ENCODE peak calls at places on chromosome 17, in ten cellular contexts. One of them, this sample, is unnamed. For H3K4me1, the result is how much of the 10 kb centered on the place peaks cover.

GRCh38 chr17:17253445-17253844 is 16.5 kb upstream of the FLCN start:
- DNase-seq in CD8-positive, alpha-beta memory T cell: no peak
- DNase-seq in gastrocnemius medialis: no peak
- DNase-seq in tibial nerve: no peak
- DNase-seq in effector memory CD4-positive, alpha-beta T cell: no peak
- DNase-seq in SK-N-SH: no peak
- DNase-seq in esophagus squamous epithelium: no peak
- DNase-seq in CD8-positive, alpha-beta T cell: no peak
- DNase-seq in H1: no peak
- DNase-seq in cardiac muscle cell: no peak
- DNase-seq in this sample: no peak

GRCh38 chr17:8015957-8016631 is 13.7 kb downstream of the GUCY2D start:
- DNase-seq in CD8-positive, alpha-beta memory T cell: no peak
- DNase-seq in gastrocnemius medialis: no peak
- DNase-seq in tibial nerve: no peak
- DNase-seq in effector memory CD4-positive, alpha-beta T cell: no peak
- DNase-seq in SK-N-SH: peak
- DNase-seq in esophagus squamous epithelium: no peak
- DNase-seq in CD8-positive, alpha-beta T cell: no peak
- DNase-seq in H1: no peak
- DNase-seq in cardiac muscle cell: peak
- DNase-seq in this sample: no peak

GRCh38 chr17:14334261-14334860 is 33.5 kb downstream of the HS3ST3B1 start:
- DNase-seq in CD8-positive, alpha-beta memory T cell: no peak
- DNase-seq in gastrocnemius medialis: no peak
- DNase-seq in tibial nerve: no peak
- DNase-seq in effector memory CD4-positive, alpha-beta T cell: no peak
- DNase-seq in SK-N-SH: no peak
- DNase-seq in esophagus squamous epithelium: no peak
- DNase-seq in CD8-positive, alpha-beta T cell: no peak
- DNase-seq in H1: no peak
- DNase-seq in cardiac muscle cell: peak
- DNase-seq in this sample: no peak

GRCh38 chr17:78971764-78972506 is 7.8 kb downstream of the LGALS3BP start:
- DNase-seq in CD8-positive, alpha-beta memory T cell: no peak
- DNase-seq in gastrocnemius medialis: no peak
- DNase-seq in tibial nerve: no peak
- DNase-seq in effector memory CD4-positive, alpha-beta T cell: no peak
- DNase-seq in SK-N-SH: peak
- DNase-seq in esophagus squamous epithelium: no peak
- DNase-seq in CD8-positive, alpha-beta T cell: no peak
- DNase-seq in H1: no peak
- DNase-seq in cardiac muscle cell: no peak
- DNase-seq in this sample: no peak

GRCh38 chr17:37676115-37676925 is 33.1 kb upstream of the DDX52 start:
- DNase-seq in CD8-positive, alpha-beta memory T cell: no peak
- DNase-seq in gastrocnemius medialis: no peak
- DNase-seq in tibial nerve: no peak
- DNase-seq in effector memory CD4-positive, alpha-beta T cell: no peak
- DNase-seq in SK-N-SH: no peak
- DNase-seq in esophagus squamous epithelium: no peak
- DNase-seq in CD8-positive, alpha-beta T cell: no peak
- DNase-seq in H1: no peak
- DNase-seq in cardiac muscle cell: peak
- DNase-seq in this sample: no peak

GRCh38 chr17:2122641-2123302 is 67.9 kb downstream of the HIC1 start:
- DNase-seq in CD8-positive, alpha-beta memory T cell: no peak
- DNase-seq in gastrocnemius medialis: peak
- DNase-seq in tibial nerve: no peak
- DNase-seq in effector memory CD4-positive, alpha-beta T cell: no peak
- DNase-seq in SK-N-SH: peak
- DNase-seq in esophagus squamous epithelium: no peak
- DNase-seq in CD8-positive, alpha-beta T cell: no peak
- DNase-seq in H1: no peak
- DNase-seq in cardiac muscle cell: peak
- DNase-seq in this sample: no peak

GRCh38 chr17:78933025-78933958 is 8.1 kb upstream of the TIMP2 start:
- DNase-seq in CD8-positive, alpha-beta memory T cell: peak
- DNase-seq in gastrocnemius medialis: peak
- DNase-seq in tibial nerve: peak
- DNase-seq in effector memory CD4-positive, alpha-beta T cell: peak
- DNase-seq in SK-N-SH: peak
- DNase-seq in esophagus squamous epithelium: no peak
- DNase-seq in CD8-positive, alpha-beta T cell: peak
- DNase-seq in H1: no peak
- DNase-seq in cardiac muscle cell: peak
- DNase-seq in this sample: peak

GRCh38 chr17:3911271-3912053 is 4.8 kb downstream of the P2RX1 start:
- DNase-seq in CD8-positive, alpha-beta memory T cell: peak
- DNase-seq in gastrocnemius medialis: no peak
- DNase-seq in tibial nerve: no peak
- DNase-seq in effector memory CD4-positive, alpha-beta T cell: peak
- DNase-seq in SK-N-SH: no peak
- DNase-seq in esophagus squamous epithelium: no peak
- DNase-seq in CD8-positive, alpha-beta T cell: peak
- DNase-seq in H1: no peak
- DNase-seq in cardiac muscle cell: peak
- DNase-seq in this sample: no peak

GRCh38 chr17:55254375-55254774 is 10.4 kb upstream of the HLF start:
- DNase-seq in CD8-positive, alpha-beta memory T cell: no peak
- DNase-seq in gastrocnemius medialis: no peak
- DNase-seq in tibial nerve: no peak
- DNase-seq in effector memory CD4-positive, alpha-beta T cell: no peak
- DNase-seq in SK-N-SH: no peak
- DNase-seq in esophagus squamous epithelium: no peak
- DNase-seq in CD8-positive, alpha-beta T cell: no peak
- DNase-seq in H1: no peak
- DNase-seq in cardiac muscle cell: no peak
- DNase-seq in this sample: no peak

GRCh38 chr17:5042152-5043022 is 7.2 kb upstream of the SLC52A1 start:
- DNase-seq in CD8-positive, alpha-beta memory T cell: peak
- DNase-seq in gastrocnemius medialis: no peak
- DNase-seq in tibial nerve: no peak
- DNase-seq in effector memory CD4-positive, alpha-beta T cell: peak
- DNase-seq in SK-N-SH: no peak
- DNase-seq in esophagus squamous epithelium: no peak
- DNase-seq in CD8-positive, alpha-beta T cell: peak
- DNase-seq in H1: no peak
- DNase-seq in cardiac muscle cell: no peak
- DNase-seq in this sample: no peak
- H3K4me1 ChIP-seq in CD8-positive, alpha-beta memory T cell: under half
- H3K4me1 ChIP-seq in gastrocnemius medialis: under half
- H3K4me1 ChIP-seq in tibial nerve: under half
- H3K4me1 ChIP-seq in effector memory CD4-positive, alpha-beta T cell: under half
- H3K4me1 ChIP-seq in SK-N-SH: under half
- H3K4me1 ChIP-seq in esophagus squamous epithelium: under half
- H3K4me1 ChIP-seq in CD8-positive, alpha-beta T cell: under half
- H3K4me1 ChIP-seq in H1: under half
- H3K4me1 ChIP-seq in cardiac muscle cell: under half
- H3K4me1 ChIP-seq in this sample: under half

GRCh38 chr17:80765241-80766022 is 220.8 kb downstream of the RPTOR start:
- DNase-seq in CD8-positive, alpha-beta memory T cell: no peak
- DNase-seq in gastrocnemius medialis: no peak
- DNase-seq in tibial nerve: no peak
- DNase-seq in effector memory CD4-positive, alpha-beta T cell: no peak
- DNase-seq in SK-N-SH: no peak
- DNase-seq in esophagus squamous epithelium: no peak
- DNase-seq in CD8-positive, alpha-beta T cell: no peak
- DNase-seq in H1: no peak
- DNase-seq in cardiac muscle cell: no peak
- DNase-seq in this sample: no peak
- H3K4me1 ChIP-seq in CD8-positive, alpha-beta memory T cell: under half
- H3K4me1 ChIP-seq in gastrocnemius medialis: under half
- H3K4me1 ChIP-seq in tibial nerve: under half
- H3K4me1 ChIP-seq in effector memory CD4-positive, alpha-beta T cell: under half
- H3K4me1 ChIP-seq in SK-N-SH: under half
- H3K4me1 ChIP-seq in esophagus squamous epithelium: under half
- H3K4me1 ChIP-seq in CD8-positive, alpha-beta T cell: under half
- H3K4me1 ChIP-seq in H1: under half
- H3K4me1 ChIP-seq in cardiac muscle cell: under half
- H3K4me1 ChIP-seq in this sample: under half

DNA sequence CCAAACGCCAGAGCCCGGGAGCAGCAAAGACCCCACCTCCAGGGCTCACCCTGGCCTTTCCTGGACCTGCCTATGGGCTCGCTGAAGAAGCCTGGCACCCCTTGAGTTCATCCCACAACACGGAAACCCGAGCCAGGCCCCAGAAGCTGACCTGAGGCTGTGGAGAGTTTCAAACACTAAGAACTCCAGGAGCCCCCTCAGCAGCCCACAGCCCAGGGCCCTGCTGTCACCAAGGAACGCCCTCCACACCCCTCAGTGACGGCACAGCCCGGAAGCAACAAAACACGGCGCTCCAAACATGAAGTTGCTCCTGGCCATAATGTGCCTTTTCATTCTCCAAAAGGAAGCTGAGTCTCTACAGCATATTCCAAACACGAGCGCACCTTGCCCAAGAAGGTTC is 9.2 kb downstream of the SLC38A10 start:
- DNase-seq in CD8-positive, alpha-beta memory T cell: no peak
- DNase-seq in gastrocnemius medialis: no peak
- DNase-seq in tibial nerve: no peak
- DNase-seq in effector memory CD4-positive, alpha-beta T cell: no peak
- DNase-seq in SK-N-SH: no peak
- DNase-seq in esophagus squamous epithelium: no peak
- DNase-seq in CD8-positive, alpha-beta T cell: no peak
- DNase-seq in H1: no peak
- DNase-seq in cardiac muscle cell: no peak
- DNase-seq in this sample: no peak
- H3K4me1 ChIP-seq in CD8-positive, alpha-beta memory T cell: under half
- H3K4me1 ChIP-seq in gastrocnemius medialis: under half
- H3K4me1 ChIP-seq in tibial nerve: under half
- H3K4me1 ChIP-seq in effector memory CD4-positive, alpha-beta T cell: under half
- H3K4me1 ChIP-seq in SK-N-SH: under half
- H3K4me1 ChIP-seq in esophagus squamous epithelium: half or more
- H3K4me1 ChIP-seq in CD8-positive, alpha-beta T cell: under half
- H3K4me1 ChIP-seq in H1: under half
- H3K4me1 ChIP-seq in cardiac muscle cell: under half
- H3K4me1 ChIP-seq in this sample: under half

DNA sequence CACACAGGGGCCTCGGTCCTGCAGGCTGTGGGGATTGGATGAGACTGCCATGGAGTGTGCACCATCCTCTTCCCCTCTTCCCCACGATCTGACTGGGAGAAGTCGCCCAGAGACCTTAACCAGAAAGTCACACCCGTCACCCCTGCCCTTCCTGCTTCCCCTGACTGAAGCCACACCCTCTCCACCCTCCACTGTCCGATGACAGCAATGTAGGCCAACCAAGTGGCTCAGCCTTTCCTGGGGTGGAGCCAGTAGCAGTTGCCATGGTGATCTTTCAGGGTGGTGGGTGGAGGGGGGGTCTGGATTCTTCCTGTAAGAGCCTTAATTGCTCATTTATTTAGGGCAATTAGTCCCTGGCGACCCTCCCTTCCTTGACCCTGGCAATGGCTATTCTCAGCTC is 37.5 kb upstream of the PHB1 start:
- DNase-seq in CD8-positive, alpha-beta memory T cell: no peak
- DNase-seq in gastrocnemius medialis: no peak
- DNase-seq in tibial nerve: no peak
- DNase-seq in effector memory CD4-positive, alpha-beta T cell: no peak
- DNase-seq in SK-N-SH: no peak
- DNase-seq in esophagus squamous epithelium: no peak
- DNase-seq in CD8-positive, alpha-beta T cell: no peak
- DNase-seq in H1: no peak
- DNase-seq in cardiac muscle cell: no peak
- DNase-seq in this sample: no peak
- H3K4me1 ChIP-seq in CD8-positive, alpha-beta memory T cell: under half
- H3K4me1 ChIP-seq in gastrocnemius medialis: under half
- H3K4me1 ChIP-seq in tibial nerve: under half
- H3K4me1 ChIP-seq in effector memory CD4-positive, alpha-beta T cell: under half
- H3K4me1 ChIP-seq in SK-N-SH: under half
- H3K4me1 ChIP-seq in esophagus squamous epithelium: under half
- H3K4me1 ChIP-seq in CD8-positive, alpha-beta T cell: under half
- H3K4me1 ChIP-seq in H1: under half
- H3K4me1 ChIP-seq in cardiac muscle cell: under half
- H3K4me1 ChIP-seq in this sample: under half

GRCh38 chr17:50165466-50165865 is 339 bp upstream of the SGCA start:
- DNase-seq in CD8-positive, alpha-beta memory T cell: no peak
- DNase-seq in gastrocnemius medialis: no peak
- DNase-seq in tibial nerve: no peak
- DNase-seq in effector memory CD4-positive, alpha-beta T cell: no peak
- DNase-seq in SK-N-SH: no peak
- DNase-seq in esophagus squamous epithelium: no peak
- DNase-seq in CD8-positive, alpha-beta T cell: no peak
- DNase-seq in H1: no peak
- DNase-seq in cardiac muscle cell: no peak
- DNase-seq in this sample: no peak

GRCh38 chr17:50165066-50165465 is 739 bp upstream of the SGCA start:
- DNase-seq in CD8-positive, alpha-beta memory T cell: no peak
- DNase-seq in gastrocnemius medialis: no peak
- DNase-seq in tibial nerve: no peak
- DNase-seq in effector memory CD4-positive, alpha-beta T cell: no peak
- DNase-seq in SK-N-SH: no peak
- DNase-seq in esophagus squamous epithelium: no peak
- DNase-seq in CD8-positive, alpha-beta T cell: no peak
- DNase-seq in H1: no peak
- DNase-seq in cardiac muscle cell: no peak
- DNase-seq in this sample: no peak

GRCh38 chr17:50164697-50164988 is 1.2 kb upstream of the SGCA start:
- DNase-seq in CD8-positive, alpha-beta memory T cell: no peak
- DNase-seq in gastrocnemius medialis: no peak
- DNase-seq in tibial nerve: no peak
- DNase-seq in effector memory CD4-positive, alpha-beta T cell: no peak
- DNase-seq in SK-N-SH: no peak
- DNase-seq in esophagus squamous epithelium: no peak
- DNase-seq in CD8-positive, alpha-beta T cell: no peak
- DNase-seq in H1: no peak
- DNase-seq in cardiac muscle cell: no peak
- DNase-seq in this sample: no peak

GRCh38 chr17:50162466-50163254 is 3.1 kb upstream of the SGCA start:
- DNase-seq in CD8-positive, alpha-beta memory T cell: no peak
- DNase-seq in gastrocnemius medialis: no peak
- DNase-seq in tibial nerve: no peak
- DNase-seq in effector memory CD4-positive, alpha-beta T cell: no peak
- DNase-seq in SK-N-SH: no peak
- DNase-seq in esophagus squamous epithelium: no peak
- DNase-seq in CD8-positive, alpha-beta T cell: no peak
- DNase-seq in H1: no peak
- DNase-seq in cardiac muscle cell: no peak
- DNase-seq in this sample: no peak

GRCh38 chr17:50163846-50164696 is 1.7 kb upstream of the SGCA start:
- DNase-seq in CD8-positive, alpha-beta memory T cell: no peak
- DNase-seq in gastrocnemius medialis: no peak
- DNase-seq in tibial nerve: no peak
- DNase-seq in effector memory CD4-positive, alpha-beta T cell: no peak
- DNase-seq in SK-N-SH: no peak
- DNase-seq in esophagus squamous epithelium: no peak
- DNase-seq in CD8-positive, alpha-beta T cell: no peak
- DNase-seq in H1: no peak
- DNase-seq in cardiac muscle cell: no peak
- DNase-seq in this sample: no peak
- H3K4me1 ChIP-seq in CD8-positive, alpha-beta memory T cell: under half
- H3K4me1 ChIP-seq in gastrocnemius medialis: under half
- H3K4me1 ChIP-seq in tibial nerve: under half
- H3K4me1 ChIP-seq in effector memory CD4-positive, alpha-beta T cell: under half
- H3K4me1 ChIP-seq in SK-N-SH: under half
- H3K4me1 ChIP-seq in esophagus squamous epithelium: half or more
- H3K4me1 ChIP-seq in CD8-positive, alpha-beta T cell: under half
- H3K4me1 ChIP-seq in H1: under half
- H3K4me1 ChIP-seq in cardiac muscle cell: under half
- H3K4me1 ChIP-seq in this sample: under half

GRCh38 chr17:66444001-66444400 is 141.6 kb downstream of the PRKCA start:
- DNase-seq in CD8-positive, alpha-beta memory T cell: no peak
- DNase-seq in gastrocnemius medialis: no peak
- DNase-seq in tibial nerve: no peak
- DNase-seq in effector memory CD4-positive, alpha-beta T cell: no peak
- DNase-seq in SK-N-SH: no peak
- DNase-seq in esophagus squamous epithelium: no peak
- DNase-seq in CD8-positive, alpha-beta T cell: no peak
- DNase-seq in H1: no peak
- DNase-seq in cardiac muscle cell: no peak
- DNase-seq in this sample: no peak
- H3K4me1 ChIP-seq in CD8-positive, alpha-beta memory T cell: under half
- H3K4me1 ChIP-seq in gastrocnemius medialis: under half
- H3K4me1 ChIP-seq in tibial nerve: under half
- H3K4me1 ChIP-seq in effector memory CD4-positive, alpha-beta T cell: under half
- H3K4me1 ChIP-seq in SK-N-SH: under half
- H3K4me1 ChIP-seq in esophagus squamous epithelium: under half
- H3K4me1 ChIP-seq in CD8-positive, alpha-beta T cell: under half
- H3K4me1 ChIP-seq in H1: under half
- H3K4me1 ChIP-seq in cardiac muscle cell: under half
- H3K4me1 ChIP-seq in this sample: under half

This sample was measured in HCT116.